ENCODE peak calls at places on chromosomes 1 and 21, in four cellular contexts. E, N, X and L are unnamed samples.

GRCh38 chr1:7302873-7303272 is 468.2 kb upstream of the VAMP3 start:
- DNase-seq in E (no peak), N (no peak), X (no peak), L (no peak)

GRCh38 chr1:109528296-109528695 is 11.4 kb upstream of the GPR61 start:
- DNase-seq in E (no peak), N (no peak), X (no peak), L (no peak)

GRCh38 chr1:157403203-157403602 is 149.1 kb downstream of the FCRL5 start:
- DNase-seq in E (no peak), N (no peak), X (no peak), L (no peak)

GRCh38 chr1:73674945-73675561 is 522.9 kb downstream of the LRRIQ3 start:
- DNase-seq in E (no peak), N (no peak), X (no peak), L (no peak)

GRCh38 chr1:234260578-234260977 is 112.7 kb upstream of the COA6 start:
- DNase-seq in E (no peak), N (no peak), X (peak; percentile 66), L (no peak)

GRCh38 chr1:22140681-22141080 is 2.2 kb downstream of the WNT4 start:
- DNase-seq in E (no peak), N (no peak), X (no peak), L (no peak)

GRCh38 chr1:224435318-224435763 is 744 bp upstream of the WDR26 start:
- DNase-seq in E (no peak), N (no peak), X (peak; percentile 29), L (peak; percentile 7)

GRCh38 chr1:204314893-204315735 is 44.6 kb downstream of the PLEKHA6 start:
- DNase-seq in E (no peak), N (no peak), X (no peak), L (no peak)

GRCh38 chr1:10793129-10793651 is 3.3 kb downstream of the CASZ1 start:
- DNase-seq in E (no peak), N (no peak), X (no peak), L (no peak)

GRCh38 chr1:160365325-160365724 is 1.5 kb upstream of the NHLH1 start:
- DNase-seq in E (no peak), N (no peak), X (no peak), L (no peak)

GRCh38 chr21:42631142-42631541 is 22.3 kb upstream of the PDE9A start:
- DNase-seq in E (no peak), N (no peak), X (no peak), L (no peak)

GRCh38 chr1:40847023-40847740 is 15.0 kb downstream of the CITED4 start:
- DNase-seq in E (no peak), N (no peak), X (no peak), L (no peak)

GRCh38 chr1:229231754-229232119 is 39.2 kb upstream of the RAB4A start:
- DNase-seq in E (no peak), N (no peak), X (no peak), L (no peak)

GRCh38 chr1:175481126-175482071 is 262.0 kb downstream of the TNR start:
- DNase-seq in E (no peak), N (peak; percentile 26), X (peak; percentile 4), L (no peak)

GRCh38 chr21:42807938-42808613 is 71.3 kb downstream of the WDR4 start:
- DNase-seq in E (no peak), N (no peak), X (no peak), L (no peak)

GRCh38 chr1:15206418-15207030 is 40.5 kb upstream of the FHAD1 start:
- DNase-seq in E (no peak), N (no peak), X (no peak), L (no peak)

GRCh38 chr21:41745026-41745820 is 21.6 kb downstream of the RIPK4 start:
- DNase-seq in E (no peak), N (no peak), X (no peak), L (no peak)

GRCh38 chr1:71693581-71693980 is 588.8 kb downstream of the NEGR1 start:
- DNase-seq in E (no peak), N (no peak), X (no peak), L (no peak)

GRCh38 chr1:20126806-20127440 is 7.6 kb upstream of the PLA2G2D start:
- DNase-seq in E (no peak), N (no peak), X (no peak), L (no peak)

GRCh38 chr1:26666855-26667254 is 29.0 kb upstream of the ARID1A start:
- DNase-seq in E (no peak), N (no peak), X (no peak), L (no peak)